ENCODE peak calls at places on chromosome 12, in eight cellular contexts. M, S, V, G, T, F, H and Z are unnamed samples. For H3K4me1 and H3K36me3, the result is how much of the 10 kb centered on the place peaks cover.

GRCh38 chr12:17975239-17975638 is 114.8 kb downstream of the RERGL start:
- DNase-seq in G (no peak), F (no peak), H (no peak), S (no peak), M (no peak), T (no peak), V (no peak), Z (no peak)

GRCh38 chr12:104501641-104502040 is 44.9 kb downstream of the CHST11 start:
- DNase-seq in H (no peak), T (no peak), F (no peak), V (no peak), M (no peak), G (no peak), S (no peak), Z (no peak)

GRCh38 chr12:78746001-78746400 is 118.6 kb upstream of the SYT1 start:
- DNase-seq in F (no peak), G (no peak), M (no peak), V (no peak), H (peak), T (no peak), S (no peak), Z (no peak)

GRCh38 chr12:106780010-106780625 is 5.6 kb downstream of the RIC8B start:
- DNase-seq in H (peak), S (no peak), T (no peak), M (no peak), V (no peak), F (no peak), G (no peak), Z (peak)

GRCh38 chr12:84757978-84758377 is 154.6 kb downstream of the SLC6A15 start:
- DNase-seq in M (no peak), T (no peak), G (no peak), S (no peak), H (peak), F (no peak), V (no peak), Z (no peak)

GRCh38 chr12:74915718-74916117 is 293.9 kb downstream of the KCNC2 start:
- DNase-seq in V (no peak), G (no peak), T (no peak), H (no peak), M (no peak), F (no peak), S (no peak), Z (no peak)

GRCh38 chr12:116492703-116493324 is 66.4 kb upstream of the MAP1LC3B2 start:
- DNase-seq in T (no peak), F (peak), M (no peak), G (no peak), H (peak), S (no peak), V (no peak), Z (no peak)

GRCh38 chr12:58064681-58065080 is 123.3 kb downstream of the ATP23 start:
- DNase-seq in H (no peak), M (no peak), T (no peak), G (no peak), S (no peak), V (no peak), F (no peak), Z (no peak)

GRCh38 chr12:104263580-104264358 is 39.8 kb upstream of the EID3 start:
- DNase-seq in T (no peak), M (no peak), G (no peak), S (no peak), V (no peak), H (peak), F (no peak), Z (no peak)

GRCh38 chr12:54725233-54725843 is 77.2 kb upstream of the DCD start:
- DNase-seq in G (no peak), T (peak), F (no peak), M (no peak), S (no peak), H (no peak), V (no peak), Z (peak)

GRCh38 chr12:14554281-14555008 is 13.2 kb downstream of the PLBD1 start:
- DNase-seq in T (no peak), F (peak), H (peak), G (no peak), M (peak), V (no peak), S (no peak), Z (peak)

GRCh38 chr12:29148065-29148957 is 767 bp upstream of the FAR2 start:
- DNase-seq in G (no peak), M (no peak), V (no peak), F (no peak), H (peak), T (peak), S (no peak), Z (peak)

GRCh38 chr12:5429741-5430557 is 2.0 kb upstream of the NTF3 start:
- DNase-seq in V (no peak), G (no peak), S (no peak), M (no peak), H (no peak), T (peak), F (no peak), Z (no peak)

GRCh38 chr12:103908877-103909276 is 21.3 kb upstream of the HSP90B1 start:
- DNase-seq in T (no peak), S (no peak), V (no peak), H (no peak), F (no peak), M (no peak), G (no peak), Z (no peak)

GRCh38 chr12:47901285-47902093 is 3.3 kb downstream of the VDR start:
- DNase-seq in M (no peak), H (no peak), V (no peak), F (no peak), S (peak), G (no peak), T (no peak), Z (peak)

GRCh38 chr12:47903151-47903611 is 1.6 kb downstream of the VDR start:
- DNase-seq in S (no peak), V (no peak), M (peak), G (no peak), H (peak), F (peak), T (no peak), Z (peak)

GRCh38 chr12:47903927-47904646 is 707 bp downstream of the VDR start:
- DNase-seq in H (peak), M (peak), S (peak), G (no peak), V (no peak), F (peak), T (no peak), Z (peak)

GRCh38 chr12:47900480-47901129 is 4.2 kb downstream of the VDR start:
- DNase-seq in M (no peak), G (no peak), F (no peak), S (no peak), H (peak), V (no peak), T (no peak), Z (peak)

DNA sequence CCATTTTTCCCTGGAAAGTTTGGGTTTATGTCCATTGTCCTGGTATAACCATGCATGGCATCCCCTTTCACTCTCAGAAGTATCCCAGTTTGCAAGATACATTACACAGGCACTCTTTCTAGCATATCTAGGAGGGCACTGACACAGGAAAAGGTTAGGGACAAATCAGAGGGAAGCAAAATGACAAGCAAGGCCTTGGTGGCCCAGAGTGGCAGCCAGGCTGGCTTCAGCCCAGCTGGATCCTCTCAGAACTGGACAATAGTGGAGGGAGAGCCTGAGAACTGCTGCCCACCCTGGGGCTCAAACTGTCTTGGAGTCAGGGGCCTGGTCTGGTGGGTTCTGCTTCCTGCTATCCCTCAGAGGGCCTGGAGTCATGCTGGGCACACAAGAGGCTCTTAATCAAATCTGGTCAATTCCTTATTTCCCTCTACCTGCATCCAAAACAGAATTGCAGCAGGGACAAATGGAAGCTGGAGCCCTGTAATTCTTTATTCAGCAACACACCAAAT is 2.6 kb downstream of the VDR start:
- DNase-seq in T (no peak), H (no peak), F (no peak), M (no peak), G (no peak), V (no peak), S (no peak), Z (peak)
- H3K4me1 ChIP-seq in T (under half), H (half or more), F (half or more), M (under half), G (under half), V (half or more), S (under half), Z (under half)

GRCh38 chr12:124491856-124492420 is 75.5 kb downstream of the NCOR2 start:
- DNase-seq in H (no peak), S (no peak), M (no peak), F (no peak), G (no peak), V (no peak), T (no peak), Z (no peak)
- H3K36me3 ChIP-seq in H (under half), S (half or more), M (under half), F (under half), G (under half), V (under half), T (under half), Z (under half)

GRCh38 chr12:47823422-47824086 is 3.9 kb upstream of the HDAC7 start:
- DNase-seq in H (no peak), V (no peak), G (no peak), F (peak), S (no peak), M (no peak), T (no peak), Z (no peak)

GRCh38 chr12:47824629-47825028 is 4.9 kb upstream of the HDAC7 start:
- DNase-seq in T (no peak), S (no peak), M (no peak), H (no peak), G (no peak), F (no peak), V (no peak), Z (no peak)

GRCh38 chr12:47822863-47823262 is 3.2 kb upstream of the HDAC7 start:
- DNase-seq in T (no peak), S (no peak), V (no peak), M (no peak), F (no peak), G (no peak), H (no peak), Z (no peak)

GRCh38 chr12:47825239-47825639 is 5.5 kb upstream of the HDAC7 start:
- DNase-seq in F (no peak), M (peak), H (no peak), V (no peak), S (no peak), T (no peak), G (no peak), Z (no peak)

GRCh38 chr12:47824198-47824597 is 4.5 kb upstream of the HDAC7 start:
- DNase-seq in M (no peak), V (no peak), F (no peak), T (no peak), G (no peak), S (no peak), H (no peak), Z (no peak)
- H3K4me1 ChIP-seq in M (half or more), V (half or more), F (half or more), T (under half), G (half or more), S (under half), H (half or more), Z (under half)

DNA sequence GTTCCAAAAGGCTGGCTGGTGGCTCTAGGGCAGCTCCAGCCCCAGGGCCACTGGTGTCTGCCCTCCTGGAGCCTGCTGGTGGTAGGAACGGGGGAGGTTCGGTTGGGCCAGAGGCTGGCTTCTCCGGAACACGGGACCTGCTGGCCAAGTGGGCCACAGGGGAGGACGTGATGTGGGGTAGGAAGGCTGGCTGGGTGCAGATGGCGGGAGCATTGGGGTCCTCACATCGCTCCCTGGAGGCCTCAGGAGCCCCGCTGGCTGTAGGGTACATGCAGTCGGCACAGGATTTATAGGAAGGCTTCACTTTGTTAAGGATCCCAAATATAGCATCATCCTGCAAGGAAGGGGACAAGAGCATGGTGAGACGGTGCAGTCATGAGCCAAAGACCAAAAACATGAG is 57.6 kb upstream of the CORO1C start:
- DNase-seq in H (no peak), T (no peak), F (no peak), G (no peak), M (no peak), V (no peak), S (no peak), Z (no peak)
- H3K36me3 ChIP-seq in H (under half), T (under half), F (half or more), G (under half), M (half or more), V (under half), S (half or more), Z (under half)

GRCh38 chr12:26271889-26272492 is 76.6 kb downstream of the SSPN start:
- DNase-seq in H (peak), S (peak), T (no peak), F (peak), G (no peak), V (no peak), M (peak), Z (peak)
- H3K4me1 ChIP-seq in H (half or more), S (half or more), T (under half), F (under half), G (under half), V (under half), M (under half), Z (under half)

GRCh38 chr12:132825861-132826260 is 2.8 kb downstream of the GOLGA3 start:
- DNase-seq in H (no peak), F (no peak), S (no peak), T (no peak), V (no peak), M (no peak), G (no peak), Z (no peak)
- H3K36me3 ChIP-seq in H (under half), F (under half), S (half or more), T (under half), V (under half), M (under half), G (under half), Z (under half)

GRCh38 chr12:50249464-50250229 is 33.7 kb downstream of the LIMA1 start:
- DNase-seq in S (no peak), V (no peak), T (no peak), F (no peak), M (no peak), G (no peak), H (no peak), Z (peak)
- H3K4me1 ChIP-seq in S (under half), V (half or more), T (under half), F (under half), M (under half), G (under half), H (under half), Z (under half)

GRCh38 chr12:24944598-24944975 is 4.3 kb downstream of the BCAT1 start:
- DNase-seq in G (no peak), S (no peak), T (no peak), H (no peak), F (no peak), V (no peak), M (no peak), Z (no peak)
- H3K36me3 ChIP-seq in G (under half), S (under half), T (under half), H (under half), F (under half), V (under half), M (under half), Z (under half)

GRCh38 chr12:971991-972390 is 19.0 kb upstream of the ERC1 start:
- DNase-seq in M (no peak), T (no peak), S (no peak), H (no peak), G (no peak), F (no peak), V (no peak), Z (no peak)

GRCh38 chr12:979355-979754 is 11.7 kb upstream of the ERC1 start:
- DNase-seq in M (no peak), T (no peak), S (no peak), V (no peak), G (no peak), F (no peak), H (no peak), Z (no peak)

GRCh38 chr12:977163-977562 is 13.9 kb upstream of the ERC1 start:
- DNase-seq in V (no peak), T (no peak), S (no peak), H (no peak), G (no peak), F (no peak), M (no peak), Z (no peak)

GRCh38 chr12:974281-974862 is 16.7 kb upstream of the ERC1 start:
- DNase-seq in H (no peak), V (no peak), F (no peak), G (no peak), T (peak), S (no peak), M (no peak), Z (no peak)

DNA sequence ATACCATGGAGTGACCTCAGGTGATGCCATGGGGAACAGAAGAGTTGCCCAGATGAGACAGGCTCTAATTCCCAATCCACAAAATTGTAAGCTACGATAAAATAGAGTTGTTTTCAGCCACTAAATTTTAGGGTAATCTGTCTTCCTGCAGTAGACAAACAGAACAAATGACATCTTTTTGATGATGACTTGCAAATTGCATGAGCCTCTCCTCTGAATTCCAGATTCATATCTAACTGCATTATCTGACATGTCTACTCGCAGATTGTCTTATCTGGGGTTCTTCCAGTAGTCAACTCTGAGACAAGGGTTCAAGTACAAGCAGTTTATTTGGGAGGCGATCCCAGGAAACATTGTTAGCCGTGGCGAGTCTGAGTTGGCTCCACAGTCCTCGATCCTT is 14.4 kb upstream of the ERC1 start:
- DNase-seq in M (no peak), V (no peak), H (no peak), F (no peak), G (no peak), T (no peak), S (no peak), Z (no peak)
- H3K4me1 ChIP-seq in M (under half), V (under half), H (under half), F (under half), G (under half), T (under half), S (under half), Z (under half)